ENCODE peak calls at places on chromosomes 1 and 21, in eight cellular contexts. K is tibial artery, V is HL-60, D is left ventricle myocardium inferior, M is uterus, Y is T-helper 1 cell, J is naive B cell, H is activated T-helper 1 cell treated with Interleukin-2 at 50 U/mL for 16 hours. N is an unnamed sample.

GRCh38 chr1:69524010-69524409 is 43.7 kb upstream of the LRRC7 start:
- DNase-seq in K (no peak), V (no peak), D (no peak), M (no peak), Y (no peak), J (no peak), H (no peak), N (no peak)

GRCh38 chr1:75707191-75707590 is 17.3 kb upstream of the ACADM start:
- DNase-seq in K (no peak), V (no peak), D (no peak), M (no peak), Y (no peak), J (no peak), H (no peak), N (no peak)

GRCh38 chr1:46489638-46490602 is at the start of gene DMBX1:
- DNase-seq in K (no peak), V (no peak), D (no peak), M (no peak), Y (peak; percentile 54), J (no peak), H (no peak), N (no peak)

GRCh38 chr1:46244656-46245371 is 2.7 kb upstream of the RAD54L start:
- DNase-seq in K (no peak), V (peak; percentile 19), D (no peak), M (no peak), Y (peak; percentile 43), J (peak; percentile 16), H (no peak), N (no peak)

GRCh38 chr1:18716785-18717678 is 86.4 kb downstream of the PAX7 start:
- DNase-seq in K (no peak), V (no peak), D (no peak), M (no peak), Y (no peak), J (no peak), H (no peak), N (no peak)

GRCh38 chr1:172980456-172980855 is 70.3 kb downstream of the TNFSF18 start:
- DNase-seq in K (no peak), V (no peak), D (no peak), M (no peak), Y (no peak), J (no peak), H (no peak), N (no peak)

GRCh38 chr1:42173155-42173933 is 8.8 kb upstream of the GUCA2A start:
- DNase-seq in K (no peak), V (peak; percentile 64), D (peak; percentile 70), M (peak; percentile 51), Y (peak; percentile 41), J (peak; percentile 38), H (peak; percentile 50), N (peak; percentile 60)

GRCh38 chr21:42538479-42539275 is 25.0 kb downstream of the SLC37A1 start:
- DNase-seq in K (no peak), V (no peak), D (no peak), M (no peak), Y (no peak), J (no peak), H (no peak), N (no peak)

GRCh38 chr1:115140442-115141144 is 51.3 kb upstream of the TSPAN2 start:
- DNase-seq in K (no peak), V (no peak), D (no peak), M (no peak), Y (no peak), J (no peak), H (no peak), N (no peak)

GRCh38 chr1:25819496-25820246 is at the start of gene MTFR1L:
- DNase-seq in K (peak; percentile 92), V (peak; percentile 92), D (peak; percentile 90), M (peak; percentile 82), Y (peak; percentile 92), J (peak; percentile 90), H (peak; percentile 90), N (peak; percentile 89)

GRCh38 chr1:154418062-154418897 is 13.1 kb downstream of the IL6R start:
- DNase-seq in K (peak; percentile 83), V (no peak), D (no peak), M (peak; percentile 70), Y (no peak), J (no peak), H (no peak), N (no peak)

GRCh38 chr1:227888404-227889046 is 59.2 kb downstream of the WNT9A start:
- DNase-seq in K (peak; percentile 61), V (no peak), D (no peak), M (no peak), Y (no peak), J (no peak), H (no peak), N (no peak)

GRCh38 chr21:45463871-45464270 is 58.9 kb downstream of the COL18A1 start:
- DNase-seq in K (no peak), V (no peak), D (peak; percentile 12), M (no peak), Y (no peak), J (no peak), H (no peak), N (no peak)

GRCh38 chr1:111576547-111576946 is 43.0 kb upstream of the RAP1A start:
- DNase-seq in K (no peak), V (no peak), D (no peak), M (no peak), Y (no peak), J (no peak), H (no peak), N (no peak)

GRCh38 chr1:171983584-171983983 is 142.3 kb downstream of the DNM3 start:
- DNase-seq in K (no peak), V (no peak), D (no peak), M (no peak), Y (no peak), J (no peak), H (no peak), N (no peak)

GRCh38 chr1:233738850-233739249 is 124.9 kb downstream of the KCNK1 start:
- DNase-seq in K (no peak), V (no peak), D (no peak), M (no peak), Y (no peak), J (no peak), H (no peak), N (no peak)

GRCh38 chr1:195202271-195202670 is 1406.0 kb downstream of the KCNT2 start:
- DNase-seq in K (no peak), V (no peak), D (no peak), M (no peak), Y (no peak), J (no peak), H (no peak), N (no peak)

GRCh38 chr1:242132446-242132845 is 133.5 kb upstream of the MAP1LC3C start:
- DNase-seq in K (no peak), V (no peak), D (no peak), M (no peak), Y (no peak), J (no peak), H (no peak), N (no peak)

GRCh38 chr21:36706951-36707762 is 8.2 kb downstream of the SIM2 start:
- DNase-seq in K (peak; percentile 23), V (no peak), D (no peak), M (no peak), Y (no peak), J (no peak), H (no peak), N (no peak)

GRCh38 chr1:203592156-203592555 is 34.5 kb upstream of the ATP2B4 start:
- DNase-seq in K (no peak), V (no peak), D (peak; percentile 20), M (peak; percentile 71), Y (no peak), J (no peak), H (no peak), N (no peak)

GRCh38 chr1:11681071-11681771 is at the start of gene MAD2L2:
- DNase-seq in K (peak; percentile 92), V (peak; percentile 77), D (peak; percentile 91), M (peak; percentile 86), Y (peak; percentile 88), J (peak; percentile 90), H (peak; percentile 83), N (peak; percentile 90)

GRCh38 chr1:183996396-183996795 is 41.1 kb downstream of the COLGALT2 start:
- DNase-seq in K (no peak), V (no peak), D (no peak), M (no peak), Y (no peak), J (no peak), H (no peak), N (no peak)

GRCh38 chr1:33070628-33071027 is 10.3 kb upstream of the AZIN2 start:
- DNase-seq in K (no peak), V (no peak), D (no peak), M (no peak), Y (no peak), J (no peak), H (no peak), N (no peak)

GRCh38 chr1:14173598-14173997 is 424.9 kb upstream of the KAZN start:
- DNase-seq in K (no peak), V (no peak), D (no peak), M (no peak), Y (no peak), J (no peak), H (no peak), N (no peak)

GRCh38 chr1:244271909-244272308 is 179.8 kb downstream of the ADSS2 start:
- DNase-seq in K (no peak), V (no peak), D (no peak), M (no peak), Y (no peak), J (no peak), H (no peak), N (no peak)

GRCh38 chr1:233885196-233886028 is 19.1 kb upstream of the SLC35F3 start:
- DNase-seq in K (no peak), V (no peak), D (no peak), M (no peak), Y (no peak), J (no peak), H (no peak), N (no peak)

GRCh38 chr1:25760122-25760719 is 39.8 kb upstream of the SELENON start:
- DNase-seq in K (no peak), V (no peak), D (no peak), M (no peak), Y (no peak), J (no peak), H (no peak), N (no peak)

GRCh38 chr1:59262631-59263030 is 34.3 kb upstream of the FGGY start:
- DNase-seq in K (no peak), V (no peak), D (no peak), M (no peak), Y (no peak), J (no peak), H (no peak), N (no peak)

GRCh38 chr1:8097077-8097799 is 71.1 kb upstream of the ERRFI1 start:
- DNase-seq in K (no peak), V (no peak), D (no peak), M (no peak), Y (peak; percentile 86), J (no peak), H (no peak), N (no peak)

GRCh38 chr1:10045480-10046355 is 13.0 kb downstream of the UBE4B start:
- DNase-seq in K (peak; percentile 44), V (no peak), D (no peak), M (peak; percentile 62), Y (no peak), J (no peak), H (no peak), N (no peak)

GRCh38 chr1:164559342-164560070 is 522 bp downstream of the PBX1 start:
- DNase-seq in K (peak; percentile 71), V (no peak), D (peak; percentile 34), M (peak; percentile 47), Y (no peak), J (no peak), H (no peak), N (peak; percentile 31)

GRCh38 chr1:210726621-210727020 is 397.9 kb downstream of the HHAT start:
- DNase-seq in K (no peak), V (no peak), D (no peak), M (no peak), Y (peak; percentile 4), J (peak; percentile 3), H (no peak), N (peak; percentile 18)

GRCh38 chr1:207612762-207613161 is 32.2 kb upstream of the CR1L start:
- DNase-seq in K (no peak), V (no peak), D (no peak), M (no peak), Y (no peak), J (no peak), H (no peak), N (no peak)

GRCh38 chr1:65606426-65606825 is 186.0 kb downstream of the LEPR start:
- DNase-seq in K (no peak), V (no peak), D (no peak), M (no peak), Y (no peak), J (no peak), H (no peak), N (no peak)